ENCODE peak calls at places on chromosomes 7 and 10, in nine cellular contexts. One of them, this sample, is unnamed.

GRCh38 chr10:92407305-92408016 is 116.5 kb downstream of the MARCHF5 start:
- DNase-seq in neuronal stem cell: no peak
- DNase-seq in GM23248: no peak
- DNase-seq in PC-9: peak
- DNase-seq in A549: no peak
- DNase-seq in neural progenitor cell: peak
- DNase-seq in keratinocyte: peak
- DNase-seq in OCI-LY7: no peak
- DNase-seq in mammary epithelial cell: peak
- DNase-seq in this sample: no peak

GRCh38 chr7:131735151-131735550 is 178.7 kb upstream of the PODXL start:
- DNase-seq in A549: no peak
- DNase-seq in neuronal stem cell: no peak
- DNase-seq in mammary epithelial cell: no peak
- DNase-seq in PC-9: no peak
- DNase-seq in GM23248: no peak
- DNase-seq in OCI-LY7: no peak
- DNase-seq in keratinocyte: no peak
- DNase-seq in neural progenitor cell: no peak
- DNase-seq in this sample: no peak

GRCh38 chr10:35140126-35140525 is 13.5 kb downstream of the CREM start:
- DNase-seq in neuronal stem cell: no peak
- DNase-seq in keratinocyte: no peak
- DNase-seq in mammary epithelial cell: no peak
- DNase-seq in PC-9: no peak
- DNase-seq in GM23248: no peak
- DNase-seq in neural progenitor cell: no peak
- DNase-seq in A549: no peak
- DNase-seq in OCI-LY7: no peak
- DNase-seq in this sample: no peak

GRCh38 chr10:5582736-5583135 is 58.0 kb downstream of the CALML3 start:
- DNase-seq in PC-9: peak
- DNase-seq in mammary epithelial cell: no peak
- DNase-seq in GM23248: no peak
- DNase-seq in OCI-LY7: peak
- DNase-seq in A549: no peak
- DNase-seq in neuronal stem cell: no peak
- DNase-seq in keratinocyte: no peak
- DNase-seq in neural progenitor cell: peak
- DNase-seq in this sample: no peak

GRCh38 chr10:4457597-4457996 is 368.4 kb upstream of the AKR1E2 start:
- DNase-seq in OCI-LY7: no peak
- DNase-seq in neuronal stem cell: no peak
- DNase-seq in keratinocyte: no peak
- DNase-seq in PC-9: no peak
- DNase-seq in GM23248: no peak
- DNase-seq in mammary epithelial cell: no peak
- DNase-seq in A549: no peak
- DNase-seq in neural progenitor cell: no peak
- DNase-seq in this sample: no peak

GRCh38 chr7:102215281-102215680 is 71.4 kb upstream of the SH2B2 start:
- DNase-seq in keratinocyte: no peak
- DNase-seq in OCI-LY7: no peak
- DNase-seq in PC-9: no peak
- DNase-seq in A549: no peak
- DNase-seq in neuronal stem cell: no peak
- DNase-seq in GM23248: no peak
- DNase-seq in mammary epithelial cell: no peak
- DNase-seq in neural progenitor cell: no peak
- DNase-seq in this sample: no peak

GRCh38 chr7:93894426-93894825 is 3.9 kb upstream of the TFPI2 start:
- DNase-seq in mammary epithelial cell: no peak
- DNase-seq in PC-9: no peak
- DNase-seq in keratinocyte: no peak
- DNase-seq in OCI-LY7: no peak
- DNase-seq in A549: no peak
- DNase-seq in GM23248: peak
- DNase-seq in neural progenitor cell: no peak
- DNase-seq in neuronal stem cell: no peak
- DNase-seq in this sample: peak

GRCh38 chr10:1187855-1188555 is 131.8 kb downstream of the WDR37 start:
- DNase-seq in A549: no peak
- DNase-seq in mammary epithelial cell: no peak
- DNase-seq in GM23248: no peak
- DNase-seq in OCI-LY7: no peak
- DNase-seq in keratinocyte: no peak
- DNase-seq in neural progenitor cell: no peak
- DNase-seq in neuronal stem cell: no peak
- DNase-seq in PC-9: no peak
- DNase-seq in this sample: no peak

GRCh38 chr10:121751191-121751760 is 153.0 kb upstream of the FGFR2 start:
- DNase-seq in PC-9: no peak
- DNase-seq in mammary epithelial cell: no peak
- DNase-seq in GM23248: no peak
- DNase-seq in OCI-LY7: no peak
- DNase-seq in neuronal stem cell: no peak
- DNase-seq in keratinocyte: no peak
- DNase-seq in A549: no peak
- DNase-seq in neural progenitor cell: no peak
- DNase-seq in this sample: no peak

GRCh38 chr7:93882481-93882880 is 8.1 kb downstream of the TFPI2 start:
- DNase-seq in A549: no peak
- DNase-seq in neuronal stem cell: no peak
- DNase-seq in mammary epithelial cell: no peak
- DNase-seq in GM23248: no peak
- DNase-seq in keratinocyte: no peak
- DNase-seq in PC-9: no peak
- DNase-seq in neural progenitor cell: no peak
- DNase-seq in OCI-LY7: no peak
- DNase-seq in this sample: no peak

GRCh38 chr10:86711957-86712708 is 43.8 kb downstream of the LDB3 start:
- DNase-seq in OCI-LY7: peak
- DNase-seq in keratinocyte: no peak
- DNase-seq in neuronal stem cell: peak
- DNase-seq in GM23248: no peak
- DNase-seq in PC-9: no peak
- DNase-seq in neural progenitor cell: peak
- DNase-seq in mammary epithelial cell: peak
- DNase-seq in A549: peak
- DNase-seq in this sample: peak

GRCh38 chr7:106598663-106599342 is 62.2 kb downstream of the CCDC71L start:
- DNase-seq in neural progenitor cell: peak
- DNase-seq in keratinocyte: no peak
- DNase-seq in A549: peak
- DNase-seq in PC-9: peak
- DNase-seq in OCI-LY7: peak
- DNase-seq in GM23248: peak
- DNase-seq in mammary epithelial cell: peak
- DNase-seq in neuronal stem cell: peak
- DNase-seq in this sample: no peak

GRCh38 chr10:486668-487067 is 202.8 kb downstream of the DIP2C start:
- DNase-seq in mammary epithelial cell: no peak
- DNase-seq in GM23248: no peak
- DNase-seq in neuronal stem cell: no peak
- DNase-seq in PC-9: no peak
- DNase-seq in A549: no peak
- DNase-seq in OCI-LY7: no peak
- DNase-seq in neural progenitor cell: no peak
- DNase-seq in keratinocyte: no peak
- DNase-seq in this sample: no peak

GRCh38 chr10:66234872-66235271 is 691.0 kb upstream of the LRRTM3 start:
- DNase-seq in OCI-LY7: no peak
- DNase-seq in keratinocyte: no peak
- DNase-seq in mammary epithelial cell: no peak
- DNase-seq in neural progenitor cell: peak
- DNase-seq in GM23248: no peak
- DNase-seq in PC-9: no peak
- DNase-seq in A549: no peak
- DNase-seq in neuronal stem cell: no peak
- DNase-seq in this sample: no peak

GRCh38 chr7:157513682-157514081 is 176.9 kb downstream of the DNAJB6 start:
- DNase-seq in keratinocyte: no peak
- DNase-seq in A549: no peak
- DNase-seq in PC-9: no peak
- DNase-seq in neuronal stem cell: no peak
- DNase-seq in GM23248: no peak
- DNase-seq in mammary epithelial cell: no peak
- DNase-seq in OCI-LY7: no peak
- DNase-seq in neural progenitor cell: no peak
- DNase-seq in this sample: peak

GRCh38 chr7:79176859-79177477 is 276.5 kb downstream of the MAGI2 start:
- DNase-seq in PC-9: no peak
- DNase-seq in GM23248: peak
- DNase-seq in OCI-LY7: peak
- DNase-seq in mammary epithelial cell: peak
- DNase-seq in neural progenitor cell: peak
- DNase-seq in A549: peak
- DNase-seq in neuronal stem cell: peak
- DNase-seq in keratinocyte: no peak
- DNase-seq in this sample: peak

GRCh38 chr10:99403674-99404073 is 26.8 kb downstream of the GOT1 start:
- DNase-seq in A549: no peak
- DNase-seq in GM23248: no peak
- DNase-seq in mammary epithelial cell: peak
- DNase-seq in keratinocyte: no peak
- DNase-seq in neural progenitor cell: no peak
- DNase-seq in neuronal stem cell: no peak
- DNase-seq in OCI-LY7: no peak
- DNase-seq in PC-9: no peak
- DNase-seq in this sample: peak

GRCh38 chr7:157412021-157412443 is 75.2 kb downstream of the DNAJB6 start:
- DNase-seq in neural progenitor cell: no peak
- DNase-seq in PC-9: no peak
- DNase-seq in A549: no peak
- DNase-seq in OCI-LY7: no peak
- DNase-seq in GM23248: peak
- DNase-seq in mammary epithelial cell: peak
- DNase-seq in neuronal stem cell: no peak
- DNase-seq in keratinocyte: no peak
- DNase-seq in this sample: peak

GRCh38 chr7:26199301-26200112 is 1.0 kb downstream of the HNRNPA2B1 start:
- DNase-seq in GM23248: peak
- DNase-seq in OCI-LY7: peak
- DNase-seq in PC-9: no peak
- DNase-seq in mammary epithelial cell: no peak
- DNase-seq in neuronal stem cell: peak
- DNase-seq in neural progenitor cell: peak
- DNase-seq in A549: no peak
- DNase-seq in keratinocyte: no peak
- DNase-seq in this sample: no peak

GRCh38 chr7:77537136-77537594 is at the start of gene PTPN12:
- DNase-seq in PC-9: no peak
- DNase-seq in mammary epithelial cell: no peak
- DNase-seq in A549: no peak
- DNase-seq in neuronal stem cell: no peak
- DNase-seq in GM23248: no peak
- DNase-seq in OCI-LY7: no peak
- DNase-seq in keratinocyte: no peak
- DNase-seq in neural progenitor cell: no peak
- DNase-seq in this sample: no peak

DNA sequence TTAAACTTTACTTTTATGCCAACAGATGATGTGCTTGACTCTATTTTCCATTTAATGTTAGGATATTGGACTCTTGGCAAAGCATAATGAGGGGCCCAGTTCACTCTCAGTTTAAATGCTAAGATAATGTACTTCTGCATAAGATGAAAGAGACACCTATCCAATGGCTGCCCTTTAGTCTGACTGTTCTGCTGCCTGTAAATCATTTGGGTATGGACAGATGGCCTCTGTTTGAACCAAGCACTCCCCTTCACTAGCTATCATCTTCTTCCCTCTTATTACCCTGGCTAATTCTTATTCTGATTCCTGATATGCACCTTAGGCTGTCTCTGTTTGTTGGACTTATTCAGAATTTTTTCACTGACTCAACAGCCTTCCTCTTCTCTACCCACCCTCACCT is 72.1 kb downstream of the SEM1 start:
- DNase-seq in neuronal stem cell: no peak
- DNase-seq in GM23248: no peak
- DNase-seq in OCI-LY7: no peak
- DNase-seq in PC-9: no peak
- DNase-seq in keratinocyte: no peak
- DNase-seq in A549: no peak
- DNase-seq in neural progenitor cell: no peak
- DNase-seq in mammary epithelial cell: no peak
- DNase-seq in this sample: no peak
- H3K4me2 ChIP-seq in neuronal stem cell: no peak
- H3K4me2 ChIP-seq in GM23248: no peak
- H3K4me2 ChIP-seq in OCI-LY7: no peak
- H3K4me2 ChIP-seq in PC-9: no peak
- H3K4me2 ChIP-seq in keratinocyte: no peak
- H3K4me2 ChIP-seq in A549: no peak
- H3K4me2 ChIP-seq in neural progenitor cell: no peak
- H3K4me2 ChIP-seq in mammary epithelial cell: no peak
- H3K4me2 ChIP-seq in this sample: no peak

GRCh38 chr7:1755783-1756626 is 85.9 kb downstream of the ELFN1 start:
- DNase-seq in neural progenitor cell: no peak
- DNase-seq in neuronal stem cell: no peak
- DNase-seq in keratinocyte: no peak
- DNase-seq in GM23248: no peak
- DNase-seq in A549: no peak
- DNase-seq in OCI-LY7: peak
- DNase-seq in PC-9: no peak
- DNase-seq in mammary epithelial cell: no peak
- DNase-seq in this sample: peak
- H3K4me2 ChIP-seq in neural progenitor cell: no peak
- H3K4me2 ChIP-seq in neuronal stem cell: no peak
- H3K4me2 ChIP-seq in keratinocyte: no peak
- H3K4me2 ChIP-seq in GM23248: no peak
- H3K4me2 ChIP-seq in A549: no peak
- H3K4me2 ChIP-seq in OCI-LY7: peak
- H3K4me2 ChIP-seq in PC-9: no peak
- H3K4me2 ChIP-seq in mammary epithelial cell: no peak
- H3K4me2 ChIP-seq in this sample: no peak

GRCh38 chr10:62587011-62587410 is 212.8 kb downstream of the ZNF365 start:
- DNase-seq in A549: no peak
- DNase-seq in keratinocyte: no peak
- DNase-seq in GM23248: peak
- DNase-seq in OCI-LY7: no peak
- DNase-seq in mammary epithelial cell: no peak
- DNase-seq in PC-9: no peak
- DNase-seq in neural progenitor cell: no peak
- DNase-seq in neuronal stem cell: no peak
- DNase-seq in this sample: no peak
- H3K4me2 ChIP-seq in A549: no peak
- H3K4me2 ChIP-seq in keratinocyte: no peak
- H3K4me2 ChIP-seq in GM23248: no peak
- H3K4me2 ChIP-seq in OCI-LY7: no peak
- H3K4me2 ChIP-seq in mammary epithelial cell: no peak
- H3K4me2 ChIP-seq in PC-9: no peak
- H3K4me2 ChIP-seq in neural progenitor cell: no peak
- H3K4me2 ChIP-seq in neuronal stem cell: no peak
- H3K4me2 ChIP-seq in this sample: no peak

DNA sequence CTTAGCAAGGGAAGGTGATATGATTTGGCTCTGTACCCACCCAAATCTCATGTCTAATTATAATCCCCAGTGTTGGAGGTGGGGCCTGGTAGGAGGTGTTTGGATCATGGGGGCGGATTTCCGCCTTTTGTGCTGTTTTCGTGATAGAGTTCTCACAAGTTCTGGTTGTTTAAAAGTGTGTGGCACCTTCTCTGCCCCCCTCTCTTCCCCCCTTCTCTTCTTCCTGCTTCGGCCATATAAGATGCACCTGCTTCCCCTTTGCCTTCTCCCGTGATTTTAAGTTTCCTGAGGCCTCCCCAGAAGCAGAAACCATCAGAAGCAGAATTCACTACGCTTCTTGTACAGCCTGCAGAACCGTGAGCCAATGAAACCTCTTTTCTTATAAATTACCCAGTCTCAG is 21.1 kb downstream of the BTRC start:
- DNase-seq in OCI-LY7: peak
- DNase-seq in neuronal stem cell: no peak
- DNase-seq in neural progenitor cell: no peak
- DNase-seq in A549: no peak
- DNase-seq in keratinocyte: no peak
- DNase-seq in mammary epithelial cell: no peak
- DNase-seq in GM23248: no peak
- DNase-seq in PC-9: no peak
- DNase-seq in this sample: no peak
- H3K4me2 ChIP-seq in OCI-LY7: peak
- H3K4me2 ChIP-seq in neuronal stem cell: no peak
- H3K4me2 ChIP-seq in neural progenitor cell: no peak
- H3K4me2 ChIP-seq in A549: no peak
- H3K4me2 ChIP-seq in keratinocyte: no peak
- H3K4me2 ChIP-seq in mammary epithelial cell: no peak
- H3K4me2 ChIP-seq in GM23248: no peak
- H3K4me2 ChIP-seq in PC-9: no peak
- H3K4me2 ChIP-seq in this sample: no peak